ENCODE peak calls at places on chromosomes 7 and 10, in four cellular contexts. I, Z, H and B are unnamed samples.

GRCh38 chr10:27072436-27073114 is 27.7 kb downstream of the ANKRD26 start:
- DNase-seq in Z (no peak), I (no peak), H (peak; percentile 86), B (no peak)

GRCh38 chr7:149261321-149261828 is 621 bp upstream of the ZNF783 start:
- DNase-seq in H (no peak), I (no peak), Z (no peak), B (no peak)

GRCh38 chr7:66920256-66920655 is 769 bp upstream of the TMEM248 start:
- DNase-seq in H (no peak), Z (no peak), I (no peak), B (no peak)

GRCh38 chr7:36820527-36821170 is 96.4 kb upstream of the AOAH start:
- DNase-seq in H (no peak), Z (no peak), I (no peak), B (no peak)

GRCh38 chr10:33743429-33743857 is 409.0 kb upstream of the NRP1 start:
- DNase-seq in I (no peak), Z (no peak), H (no peak), B (no peak)

GRCh38 chr7:137343483-137343841 is at the start of gene PTN:
- DNase-seq in Z (peak; percentile 59), H (peak; percentile 89), I (no peak), B (peak; percentile 31)

GRCh38 chr7:87413029-87413428 is 62.5 kb downstream of the ABCB4 start:
- DNase-seq in I (no peak), Z (no peak), H (no peak), B (no peak)

GRCh38 chr7:115707684-115708341 is 322.8 kb downstream of the TFEC start:
- DNase-seq in H (no peak), I (no peak), Z (no peak), B (no peak)

GRCh38 chr7:4682621-4683042 is 537 bp downstream of the FOXK1 start:
- DNase-seq in Z (peak; percentile 78), H (peak; percentile 79), I (no peak), B (peak; percentile 78)

GRCh38 chr10:114724295-114724694 is 66.2 kb upstream of the ABLIM1 start:
- DNase-seq in I (no peak), H (no peak), Z (no peak), B (no peak)
- H3K9me3 ChIP-seq in I (no peaks in the 10 kb centered on the region), H (no peaks in the 10 kb centered on the region), Z (no peaks in the 10 kb centered on the region), B (no peaks in the 10 kb centered on the region)

GRCh38 chr10:121627810-121628209 is 29.6 kb upstream of the FGFR2 start:
- DNase-seq in I (no peak), Z (no peak), H (no peak), B (peak; percentile 25)
- H3K4me3 ChIP-seq in I (no peak overlapping the region), Z (no peak overlapping the region), H (no peak overlapping the region), B (no peak overlapping the region)

DNA sequence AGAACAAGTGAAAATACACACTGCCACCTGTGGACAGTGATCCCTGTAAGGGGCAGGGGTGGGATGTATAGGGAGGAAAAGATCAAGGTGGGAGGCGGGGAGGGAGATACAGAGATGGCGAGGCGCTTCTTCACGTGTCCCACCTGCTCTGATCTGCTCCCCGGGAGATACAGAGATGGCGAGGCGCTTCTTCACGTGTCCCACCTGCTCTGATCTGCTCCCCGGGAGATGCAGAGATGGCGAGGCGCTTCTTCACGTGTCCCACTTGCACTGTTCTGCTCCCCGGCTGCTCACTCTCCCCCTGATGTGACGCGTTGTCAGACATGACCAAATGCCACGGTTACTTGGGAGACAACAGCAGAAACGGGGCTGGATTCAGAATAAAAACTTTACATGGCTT is 308.3 kb upstream of the SHH start:
- DNase-seq in H (no peak), I (no peak), Z (no peak), B (no peak)
- H3K9me3 ChIP-seq in H (no peaks in the 10 kb centered on the region), I (no peaks in the 10 kb centered on the region), Z (no peaks in the 10 kb centered on the region), B (no peaks in the 10 kb centered on the region)

GRCh38 chr10:5616046-5616445 is 50.3 kb downstream of the ASB13 start:
- DNase-seq in I (no peak), Z (peak; percentile 46), H (no peak), B (no peak)

GRCh38 chr10:5615263-5615820 is 51.1 kb downstream of the ASB13 start:
- DNase-seq in Z (no peak), I (no peak), H (no peak), B (no peak)

GRCh38 chr10:5611899-5612680 is 54.3 kb downstream of the ASB13 start:
- DNase-seq in H (no peak), Z (peak; percentile 23), I (no peak), B (no peak)

GRCh38 chr10:5613481-5613880 is 52.9 kb downstream of the ASB13 start:
- DNase-seq in H (no peak), Z (peak; percentile 14), I (no peak), B (no peak)

GRCh38 chr10:5614081-5614721 is 52.2 kb downstream of the ASB13 start:
- DNase-seq in Z (peak; percentile 33), I (no peak), H (no peak), B (no peak)
- H3K4me3 ChIP-seq in Z (no peak overlapping the region), I (no peak overlapping the region), H (no peak overlapping the region), B (no peak overlapping the region)

GRCh38 chr10:120988751-120989150 is 137.6 kb downstream of the WDR11 start:
- DNase-seq in H (no peak), Z (no peak), I (no peak), B (no peak)
- H3K9me3 ChIP-seq in H (peaks cover 55% of the 10 kb centered on the region), Z (peaks cover 2% of the 10 kb centered on the region), I (no peaks in the 10 kb centered on the region), B (peaks cover 5% of the 10 kb centered on the region)